ENCODE peak calls at places on chromosomes 5 and 9, in seven cellular contexts. One of them, this sample, is unnamed.

GRCh38 chr5:102603670-102604069 is 104.9 kb upstream of the SLCO6A1 start:
- DNase-seq in tibial artery: no peak
- DNase-seq in endothelial cell of umbilical vein: no peak
- DNase-seq in psoas muscle: no peak
- DNase-seq in OCI-LY7: no peak
- DNase-seq in breast epithelium: no peak
- DNase-seq in right lobe of liver: no peak
- DNase-seq in this sample: no peak

GRCh38 chr5:74560245-74560644 is 80.3 kb downstream of the ENC1 start:
- DNase-seq in tibial artery: no peak
- DNase-seq in endothelial cell of umbilical vein: no peak
- DNase-seq in psoas muscle: no peak
- DNase-seq in OCI-LY7: no peak
- DNase-seq in breast epithelium: no peak
- DNase-seq in right lobe of liver: no peak
- DNase-seq in this sample: no peak

GRCh38 chr9:121921444-121921843 is 171.7 kb downstream of the TTLL11 start:
- DNase-seq in tibial artery: no peak
- DNase-seq in endothelial cell of umbilical vein: no peak
- DNase-seq in psoas muscle: no peak
- DNase-seq in OCI-LY7: peak; percentile 33
- DNase-seq in breast epithelium: no peak
- DNase-seq in right lobe of liver: no peak
- DNase-seq in this sample: no peak

GRCh38 chr5:140037012-140037411 is 6.1 kb downstream of the NRG2 start:
- DNase-seq in tibial artery: no peak
- DNase-seq in endothelial cell of umbilical vein: no peak
- DNase-seq in psoas muscle: no peak
- DNase-seq in OCI-LY7: no peak
- DNase-seq in breast epithelium: no peak
- DNase-seq in right lobe of liver: no peak
- DNase-seq in this sample: no peak

GRCh38 chr5:96638566-96638965 is 23.6 kb upstream of the CAST start:
- DNase-seq in tibial artery: no peak
- DNase-seq in endothelial cell of umbilical vein: no peak
- DNase-seq in psoas muscle: no peak
- DNase-seq in OCI-LY7: no peak
- DNase-seq in breast epithelium: no peak
- DNase-seq in right lobe of liver: no peak
- DNase-seq in this sample: no peak

GRCh38 chr5:124658867-124659557 is 87.4 kb downstream of the ZNF608 start:
- DNase-seq in tibial artery: no peak
- DNase-seq in endothelial cell of umbilical vein: no peak
- DNase-seq in psoas muscle: no peak
- DNase-seq in OCI-LY7: peak; percentile 29
- DNase-seq in breast epithelium: no peak
- DNase-seq in right lobe of liver: no peak
- DNase-seq in this sample: no peak

GRCh38 chr5:132771559-132771998 is 5.5 kb downstream of the SEPTIN8 start:
- DNase-seq in tibial artery: peak; percentile 85
- DNase-seq in endothelial cell of umbilical vein: peak; percentile 19
- DNase-seq in psoas muscle: peak; percentile 56
- DNase-seq in OCI-LY7: no peak
- DNase-seq in breast epithelium: no peak
- DNase-seq in right lobe of liver: no peak
- DNase-seq in this sample: no peak

GRCh38 chr9:89444212-89444611 is 53.7 kb downstream of the SEMA4D start:
- DNase-seq in tibial artery: no peak
- DNase-seq in endothelial cell of umbilical vein: no peak
- DNase-seq in psoas muscle: no peak
- DNase-seq in OCI-LY7: no peak
- DNase-seq in breast epithelium: no peak
- DNase-seq in right lobe of liver: no peak
- DNase-seq in this sample: no peak

GRCh38 chr5:129372025-129372424 is 88.1 kb upstream of the ADAMTS19 start:
- DNase-seq in tibial artery: no peak
- DNase-seq in endothelial cell of umbilical vein: no peak
- DNase-seq in psoas muscle: no peak
- DNase-seq in OCI-LY7: no peak
- DNase-seq in breast epithelium: no peak
- DNase-seq in right lobe of liver: no peak
- DNase-seq in this sample: no peak

GRCh38 chr9:137907776-137908175 is 30.2 kb downstream of the CACNA1B start:
- DNase-seq in tibial artery: no peak
- DNase-seq in endothelial cell of umbilical vein: no peak
- DNase-seq in psoas muscle: no peak
- DNase-seq in OCI-LY7: no peak
- DNase-seq in breast epithelium: no peak
- DNase-seq in right lobe of liver: no peak
- DNase-seq in this sample: no peak

GRCh38 chr5:68754536-68754935 is 339.3 kb upstream of the SLC30A5 start:
- DNase-seq in tibial artery: no peak
- DNase-seq in endothelial cell of umbilical vein: no peak
- DNase-seq in psoas muscle: no peak
- DNase-seq in OCI-LY7: no peak
- DNase-seq in breast epithelium: no peak
- DNase-seq in right lobe of liver: no peak
- DNase-seq in this sample: no peak

GRCh38 chr5:172255444-172255843 is 28.1 kb downstream of the UBTD2 start:
- DNase-seq in tibial artery: no peak
- DNase-seq in endothelial cell of umbilical vein: no peak
- DNase-seq in psoas muscle: no peak
- DNase-seq in OCI-LY7: no peak
- DNase-seq in breast epithelium: no peak
- DNase-seq in right lobe of liver: no peak
- DNase-seq in this sample: no peak

GRCh38 chr5:141175933-141176332 is 1.7 kb upstream of the PCDHB8 start:
- DNase-seq in tibial artery: no peak
- DNase-seq in endothelial cell of umbilical vein: no peak
- DNase-seq in psoas muscle: no peak
- DNase-seq in OCI-LY7: no peak
- DNase-seq in breast epithelium: no peak
- DNase-seq in right lobe of liver: no peak
- DNase-seq in this sample: no peak

GRCh38 chr5:59212596-59212995 is 629.7 kb downstream of the RAB3C start:
- DNase-seq in tibial artery: no peak
- DNase-seq in endothelial cell of umbilical vein: no peak
- DNase-seq in psoas muscle: no peak
- DNase-seq in OCI-LY7: no peak
- DNase-seq in breast epithelium: no peak
- DNase-seq in right lobe of liver: no peak
- DNase-seq in this sample: no peak

GRCh38 chr9:77832647-77833046 is 184.5 kb upstream of the GNA14 start:
- DNase-seq in tibial artery: no peak
- DNase-seq in endothelial cell of umbilical vein: no peak
- DNase-seq in psoas muscle: no peak
- DNase-seq in OCI-LY7: no peak
- DNase-seq in breast epithelium: no peak
- DNase-seq in right lobe of liver: no peak
- DNase-seq in this sample: no peak

GRCh38 chr9:5643005-5643624 is 14.2 kb downstream of the RIC1 start:
- DNase-seq in tibial artery: no peak
- DNase-seq in endothelial cell of umbilical vein: no peak
- DNase-seq in psoas muscle: no peak
- DNase-seq in OCI-LY7: no peak
- DNase-seq in breast epithelium: no peak
- DNase-seq in right lobe of liver: no peak
- DNase-seq in this sample: no peak

GRCh38 chr9:122370303-122370702 is 521 bp upstream of the PTGS1 start:
- DNase-seq in tibial artery: no peak
- DNase-seq in endothelial cell of umbilical vein: no peak
- DNase-seq in psoas muscle: no peak
- DNase-seq in OCI-LY7: peak; percentile 32
- DNase-seq in breast epithelium: no peak
- DNase-seq in right lobe of liver: peak; percentile 40
- DNase-seq in this sample: no peak

GRCh38 chr9:33105939-33106338 is 29.5 kb upstream of the SMU1 start:
- DNase-seq in tibial artery: no peak
- DNase-seq in endothelial cell of umbilical vein: peak; percentile 42
- DNase-seq in psoas muscle: no peak
- DNase-seq in OCI-LY7: no peak
- DNase-seq in breast epithelium: no peak
- DNase-seq in right lobe of liver: no peak
- DNase-seq in this sample: no peak

GRCh38 chr5:169978744-169979143 is 1.6 kb downstream of the INSYN2B start:
- DNase-seq in tibial artery: no peak
- DNase-seq in endothelial cell of umbilical vein: no peak
- DNase-seq in psoas muscle: no peak
- DNase-seq in OCI-LY7: no peak
- DNase-seq in breast epithelium: no peak
- DNase-seq in right lobe of liver: no peak
- DNase-seq in this sample: no peak

GRCh38 chr9:127163409-127163808 is 41.0 kb upstream of the ANGPTL2 start:
- DNase-seq in tibial artery: no peak
- DNase-seq in endothelial cell of umbilical vein: peak; percentile 96
- DNase-seq in psoas muscle: no peak
- DNase-seq in OCI-LY7: peak; percentile 72
- DNase-seq in breast epithelium: no peak
- DNase-seq in right lobe of liver: no peak
- DNase-seq in this sample: peak; percentile 36

GRCh38 chr5:35438288-35438687 is 179.4 kb upstream of the SPEF2 start:
- DNase-seq in tibial artery: no peak
- DNase-seq in endothelial cell of umbilical vein: no peak
- DNase-seq in psoas muscle: no peak
- DNase-seq in OCI-LY7: no peak
- DNase-seq in breast epithelium: no peak
- DNase-seq in right lobe of liver: no peak
- DNase-seq in this sample: no peak

GRCh38 chr9:32928145-32928763 is 73.2 kb downstream of the APTX start:
- DNase-seq in tibial artery: no peak
- DNase-seq in endothelial cell of umbilical vein: peak; percentile 59
- DNase-seq in psoas muscle: no peak
- DNase-seq in OCI-LY7: no peak
- DNase-seq in breast epithelium: no peak
- DNase-seq in right lobe of liver: no peak
- DNase-seq in this sample: peak; percentile 52

GRCh38 chr5:153490124-153491085 is at the start of gene GRIA1:
- DNase-seq in tibial artery: no peak
- DNase-seq in endothelial cell of umbilical vein: no peak
- DNase-seq in psoas muscle: no peak
- DNase-seq in OCI-LY7: no peak
- DNase-seq in breast epithelium: no peak
- DNase-seq in right lobe of liver: no peak
- DNase-seq in this sample: no peak
- TF ChIP-seq CTCF in tibial artery: no peak
- TF ChIP-seq CTCF in endothelial cell of umbilical vein: no peak
- TF ChIP-seq CTCF in psoas muscle: no peak
- TF ChIP-seq CTCF in OCI-LY7: no peak
- TF ChIP-seq CTCF in breast epithelium: no peak
- TF ChIP-seq CTCF in right lobe of liver: no peak
- TF ChIP-seq CTCF in this sample: no peak

GRCh38 chr5:10736808-10737207 is 24.2 kb downstream of the DAP start:
- DNase-seq in tibial artery: no peak
- DNase-seq in endothelial cell of umbilical vein: no peak
- DNase-seq in psoas muscle: no peak
- DNase-seq in OCI-LY7: no peak
- DNase-seq in breast epithelium: no peak
- DNase-seq in right lobe of liver: no peak
- DNase-seq in this sample: no peak
- H3K27ac ChIP-seq in tibial artery: no peak overlapping the region
- H3K27ac ChIP-seq in endothelial cell of umbilical vein: no peak overlapping the region
- H3K27ac ChIP-seq in psoas muscle: no peak overlapping the region
- H3K27ac ChIP-seq in OCI-LY7: no peak overlapping the region
- H3K27ac ChIP-seq in breast epithelium: no peak overlapping the region
- H3K27ac ChIP-seq in right lobe of liver: peak overlapping the region; percentile 47
- H3K27ac ChIP-seq in this sample: no peak overlapping the region

DNA sequence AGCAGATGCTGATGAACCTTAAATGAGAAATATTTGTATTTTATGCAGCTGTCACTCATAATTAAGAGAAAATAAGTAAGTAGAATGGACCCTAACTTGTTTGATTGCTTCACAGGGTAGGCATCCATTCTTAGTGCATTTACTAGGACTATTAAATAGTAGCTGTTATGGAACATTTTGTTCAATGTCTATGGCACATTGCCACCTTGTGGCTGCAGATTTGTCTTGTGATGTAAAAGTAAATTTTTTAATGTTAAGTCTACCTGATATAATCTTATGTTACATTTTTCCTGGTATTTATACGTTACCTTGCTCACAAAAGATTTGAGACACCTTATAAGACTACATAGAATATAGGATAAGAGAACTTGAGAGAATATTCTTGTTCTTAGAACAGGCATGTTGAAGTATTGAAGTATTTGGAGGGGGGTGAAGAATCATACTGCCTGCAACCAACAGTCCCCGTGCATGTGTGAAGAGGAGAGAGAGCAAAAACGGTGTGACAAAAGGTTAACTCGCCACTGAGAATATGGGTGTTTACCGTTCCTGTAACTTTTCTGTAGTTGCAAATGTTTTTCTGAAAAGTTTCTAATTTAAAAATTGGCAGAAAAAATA is 161.1 kb downstream of the MAST4 start:
- DNase-seq in tibial artery: no peak
- DNase-seq in endothelial cell of umbilical vein: peak; percentile 69
- DNase-seq in psoas muscle: no peak
- DNase-seq in OCI-LY7: peak; percentile 63
- DNase-seq in breast epithelium: peak; percentile 31
- DNase-seq in right lobe of liver: peak; percentile 31
- DNase-seq in this sample: peak; percentile 54
- TF ChIP-seq CTCF in tibial artery: peak; percentile 53
- TF ChIP-seq CTCF in endothelial cell of umbilical vein: peak; percentile 26
- TF ChIP-seq CTCF in psoas muscle: peak; percentile 37
- TF ChIP-seq CTCF in OCI-LY7: peak; percentile 85
- TF ChIP-seq CTCF in breast epithelium: no peak
- TF ChIP-seq CTCF in right lobe of liver: peak; percentile 51
- TF ChIP-seq CTCF in this sample: peak; percentile 62

GRCh38 chr9:100474082-100474949 is 1.4 kb downstream of the TMEFF1 start:
- DNase-seq in tibial artery: no peak
- DNase-seq in endothelial cell of umbilical vein: peak; percentile 15
- DNase-seq in psoas muscle: no peak
- DNase-seq in OCI-LY7: peak; percentile 18
- DNase-seq in breast epithelium: no peak
- DNase-seq in right lobe of liver: no peak
- DNase-seq in this sample: peak; percentile 16

GRCh38 chr9:100472725-100473261 is at the start of gene TMEFF1:
- DNase-seq in tibial artery: no peak
- DNase-seq in endothelial cell of umbilical vein: peak; percentile 61
- DNase-seq in psoas muscle: peak; percentile 42
- DNase-seq in OCI-LY7: peak; percentile 85
- DNase-seq in breast epithelium: no peak
- DNase-seq in right lobe of liver: peak; percentile 37
- DNase-seq in this sample: peak; percentile 57

GRCh38 chr9:100473271-100474081 is 527 bp downstream of the TMEFF1 start:
- DNase-seq in tibial artery: no peak
- DNase-seq in endothelial cell of umbilical vein: peak; percentile 48
- DNase-seq in psoas muscle: peak; percentile 21
- DNase-seq in OCI-LY7: peak; percentile 63
- DNase-seq in breast epithelium: no peak
- DNase-seq in right lobe of liver: peak; percentile 33
- DNase-seq in this sample: peak; percentile 48

GRCh38 chr9:100474950-100475276 is 2.0 kb downstream of the TMEFF1 start:
- DNase-seq in tibial artery: no peak
- DNase-seq in endothelial cell of umbilical vein: no peak
- DNase-seq in psoas muscle: no peak
- DNase-seq in OCI-LY7: no peak
- DNase-seq in breast epithelium: no peak
- DNase-seq in right lobe of liver: no peak
- DNase-seq in this sample: no peak

DNA sequence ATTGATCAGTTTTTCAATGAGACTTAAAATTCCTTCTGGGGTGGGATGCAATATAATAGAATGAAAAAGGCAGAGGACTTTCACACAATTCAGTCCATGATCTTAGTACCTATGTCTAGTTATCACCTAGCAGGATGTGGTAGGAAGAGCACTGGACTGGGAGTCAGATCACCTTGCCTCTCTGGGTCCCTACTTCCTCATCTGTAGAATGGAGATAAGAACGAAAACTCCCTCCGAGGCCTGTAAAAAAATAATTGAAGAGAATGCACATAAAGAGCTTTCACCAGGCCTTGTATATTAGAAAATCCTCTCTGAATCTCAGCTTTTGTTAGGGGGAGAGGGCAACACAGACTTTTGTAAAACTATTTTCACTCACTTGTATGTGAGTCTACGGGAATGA is 681 bp upstream of the TMEFF1 start:
- DNase-seq in tibial artery: no peak
- DNase-seq in endothelial cell of umbilical vein: no peak
- DNase-seq in psoas muscle: no peak
- DNase-seq in OCI-LY7: peak; percentile 19
- DNase-seq in breast epithelium: no peak
- DNase-seq in right lobe of liver: no peak
- DNase-seq in this sample: no peak
- H3K27ac ChIP-seq in tibial artery: no peak overlapping the region
- H3K27ac ChIP-seq in endothelial cell of umbilical vein: no peak overlapping the region
- H3K27ac ChIP-seq in psoas muscle: no peak overlapping the region
- H3K27ac ChIP-seq in OCI-LY7: peak overlapping the region; percentile 32
- H3K27ac ChIP-seq in breast epithelium: no peak overlapping the region
- H3K27ac ChIP-seq in right lobe of liver: no peak overlapping the region
- H3K27ac ChIP-seq in this sample: no peak overlapping the region

This sample was measured in RWPE1.